ENCODE peak calls at places on chromosomes 12 and 14, in eight cellular contexts. A, V, E, H, T, J, Y and N are unnamed samples.

GRCh38 chr12:25789520-25789919 is 169.0 kb upstream of the RASSF8 start:
- DNase-seq in A (no peak), V (no peak), E (no peak), H (no peak), T (no peak), J (no peak), Y (no peak), N (no peak)

GRCh38 chr14:63342381-63342780 is 23.6 kb upstream of the GPHB5 start:
- DNase-seq in A (no peak), V (peak), E (no peak), H (no peak), T (no peak), J (no peak), Y (no peak), N (no peak)

GRCh38 chr12:131452444-131452860 is 258.4 kb upstream of the SFSWAP start:
- DNase-seq in A (peak), V (no peak), E (no peak), H (peak), T (peak), J (peak), Y (peak), N (no peak)

GRCh38 chr12:32454075-32454474 is 54.7 kb downstream of the FGD4 start:
- DNase-seq in A (no peak), V (peak), E (no peak), H (no peak), T (no peak), J (no peak), Y (peak), N (no peak)

GRCh38 chr14:32706672-32707071 is 232.0 kb upstream of the NPAS3 start:
- DNase-seq in A (no peak), V (no peak), E (no peak), H (peak), T (no peak), J (no peak), Y (no peak), N (no peak)

GRCh38 chr14:76537912-76538647 is 162.1 kb downstream of the ESRRB start:
- DNase-seq in A (no peak), V (no peak), E (no peak), H (no peak), T (no peak), J (no peak), Y (no peak), N (no peak)

GRCh38 chr14:50835280-50835679 is 4.3 kb upstream of the NIN start:
- DNase-seq in A (peak), V (peak), E (no peak), H (peak), T (no peak), J (peak), Y (no peak), N (no peak)

GRCh38 chr14:55221186-55221585 is 29.8 kb upstream of the DLGAP5 start:
- DNase-seq in A (no peak), V (peak), E (no peak), H (no peak), T (no peak), J (no peak), Y (no peak), N (no peak)

GRCh38 chr12:15253990-15254389 is 32.8 kb upstream of the RERG start:
- DNase-seq in A (no peak), V (no peak), E (no peak), H (no peak), T (no peak), J (no peak), Y (no peak), N (no peak)

GRCh38 chr14:58660407-58660806 is 22.6 kb downstream of the DACT1 start:
- DNase-seq in A (no peak), V (no peak), E (no peak), H (no peak), T (no peak), J (no peak), Y (no peak), N (no peak)

GRCh38 chr14:75428230-75429104 is 645 bp downstream of the JDP2 start:
- DNase-seq in A (peak), V (peak), E (peak), H (peak), T (no peak), J (peak), Y (peak), N (no peak)

GRCh38 chr12:132432721-132433577 is 57.0 kb upstream of the FBRSL1 start:
- DNase-seq in A (no peak), V (peak), E (no peak), H (no peak), T (no peak), J (no peak), Y (no peak), N (no peak)

GRCh38 chr12:95648990-95649791 is 97.9 kb upstream of the USP44 start:
- DNase-seq in A (no peak), V (peak), E (no peak), H (no peak), T (no peak), J (no peak), Y (peak), N (no peak)

GRCh38 chr12:66633676-66634075 is 45.2 kb downstream of the GRIP1 start:
- DNase-seq in A (no peak), V (peak), E (no peak), H (no peak), T (no peak), J (no peak), Y (no peak), N (no peak)

GRCh38 chr12:113926792-113927191 is 39.3 kb downstream of the RBM19 start:
- DNase-seq in A (peak), V (no peak), E (no peak), H (peak), T (peak), J (no peak), Y (no peak), N (no peak)

GRCh38 chr14:56294125-56294524 is 175.9 kb downstream of the PELI2 start:
- DNase-seq in A (no peak), V (no peak), E (no peak), H (peak), T (no peak), J (peak), Y (no peak), N (no peak)

GRCh38 chr12:75390156-75390898 is 562 bp upstream of the GLIPR1L2 start:
- DNase-seq in A (no peak), V (no peak), E (no peak), H (no peak), T (no peak), J (no peak), Y (no peak), N (no peak)

GRCh38 chr12:46073321-46073720 is 82.9 kb upstream of the SCAF11 start:
- DNase-seq in A (no peak), V (peak), E (no peak), H (no peak), T (no peak), J (no peak), Y (no peak), N (no peak)

GRCh38 chr14:35539969-35540368 is 6.0 kb downstream of the INSM2 start:
- DNase-seq in A (peak), V (no peak), E (no peak), H (peak), T (peak), J (no peak), Y (no peak), N (no peak)

GRCh38 chr12:4909734-4910501 is at the start of gene KCNA1:
- DNase-seq in A (peak), V (peak), E (no peak), H (no peak), T (peak), J (no peak), Y (no peak), N (no peak)

GRCh38 chr12:4911316-4911994 is 1.8 kb downstream of the KCNA1 start:
- DNase-seq in A (no peak), V (no peak), E (no peak), H (no peak), T (no peak), J (no peak), Y (no peak), N (no peak)

GRCh38 chr12:4910502-4911315 is 1.0 kb downstream of the KCNA1 start:
- DNase-seq in A (peak), V (peak), E (no peak), H (peak), T (peak), J (no peak), Y (no peak), N (no peak)

GRCh38 chr12:4909397-4909733 is 340 bp upstream of the KCNA1 start:
- DNase-seq in A (peak), V (no peak), E (no peak), H (no peak), T (peak), J (no peak), Y (no peak), N (no peak)

DNA sequence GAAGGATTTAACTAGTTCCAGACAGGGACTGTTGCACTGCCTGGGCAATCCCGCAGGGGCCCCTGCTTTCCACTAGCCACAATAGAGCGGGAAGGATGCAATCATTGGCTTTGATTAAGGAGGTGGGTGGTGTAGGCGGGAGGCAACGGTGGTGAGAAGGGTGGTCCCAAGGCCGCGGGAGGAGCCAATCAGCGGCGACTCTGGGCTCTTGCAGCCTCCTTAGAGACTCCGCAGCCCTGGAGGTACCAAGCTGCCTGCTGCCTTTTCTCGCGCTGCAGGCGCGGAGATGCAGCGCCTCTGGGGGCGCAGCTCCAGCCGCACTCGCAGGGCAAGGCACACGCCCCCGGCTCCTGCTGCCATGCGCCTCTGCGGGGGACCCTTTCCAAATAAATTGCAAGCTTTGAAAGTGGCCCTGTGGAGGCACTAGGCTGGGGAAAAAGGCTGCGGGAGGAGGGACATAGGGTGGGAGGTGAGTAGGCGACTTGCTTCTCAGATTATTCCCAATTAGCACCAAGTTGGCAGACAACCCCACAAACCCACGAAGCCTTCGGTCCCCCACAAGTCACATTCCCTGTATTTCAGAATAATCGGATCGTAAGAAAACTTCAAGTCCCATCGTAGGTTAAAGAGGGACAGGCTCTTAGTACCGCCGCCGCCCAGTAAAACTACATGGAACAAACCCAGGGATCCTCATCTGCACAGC is 860 bp upstream of the KCNA1 start:
- DNase-seq in A (peak), V (no peak), E (no peak), H (peak), T (peak), J (no peak), Y (no peak), N (no peak)
- TF ChIP-seq CTCF in A (peak), V (no peak), E (no peak), H (peak), T (peak), J (peak), Y (no peak), N (peak)

DNA sequence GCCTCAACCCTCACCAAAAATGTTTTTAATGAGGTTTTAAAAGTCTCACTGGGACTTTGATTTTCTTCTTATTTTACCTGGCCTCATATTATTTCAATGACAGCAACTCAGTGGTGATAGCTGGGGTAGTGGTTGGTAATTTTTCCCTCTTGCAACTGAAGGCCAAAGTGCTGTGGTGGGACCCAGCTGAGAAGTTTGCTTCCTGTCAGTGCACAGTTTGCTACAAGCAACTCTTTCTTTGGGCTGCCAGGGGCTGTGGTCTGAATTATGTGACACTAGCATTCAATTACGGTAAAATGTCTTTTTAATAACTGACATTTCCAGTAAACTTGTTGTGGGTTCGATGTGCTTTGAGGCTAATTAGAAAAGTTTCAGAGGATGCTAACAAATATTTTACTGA is 65.3 kb downstream of the IFNG start:
- DNase-seq in A (no peak), V (no peak), E (no peak), H (no peak), T (no peak), J (no peak), Y (no peak), N (no peak)
- TF ChIP-seq CTCF in A (no peak), V (no peak), E (no peak), H (no peak), T (no peak), J (no peak), Y (no peak), N (no peak)

DNA sequence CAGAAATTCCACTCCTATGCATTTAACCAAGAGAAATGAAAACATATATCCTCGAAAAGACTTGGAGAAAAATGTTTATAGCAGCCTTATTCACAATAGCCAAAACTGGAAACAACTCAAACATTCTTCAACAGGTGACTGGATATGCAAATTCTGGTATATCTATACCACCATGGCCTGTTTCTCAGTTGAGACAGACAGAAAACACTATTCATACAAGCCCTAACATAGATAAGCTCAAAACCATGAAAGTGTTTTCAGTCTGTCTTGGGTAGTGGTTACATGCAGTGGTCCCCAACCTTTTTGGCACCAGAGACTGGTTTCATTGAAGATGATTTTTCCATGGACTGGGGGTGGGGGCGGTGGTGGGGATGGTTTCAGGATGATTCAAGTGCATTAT is 83.8 kb downstream of the SRGAP1 start:
- DNase-seq in A (no peak), V (no peak), E (no peak), H (peak), T (no peak), J (no peak), Y (no peak), N (no peak)
- TF ChIP-seq CTCF in A (no peak), V (no peak), E (no peak), H (no peak), T (no peak), J (no peak), Y (no peak), N (no peak)

GRCh38 chr14:91060472-91061308 is at the start of gene RPS6KA5:
- DNase-seq in A (peak), V (peak), E (peak), H (peak), T (peak), J (peak), Y (peak), N (peak)
- TF ChIP-seq CTCF in A (no peak), V (no peak), E (peak), H (no peak), T (no peak), J (no peak), Y (no peak), N (peak)

DNA sequence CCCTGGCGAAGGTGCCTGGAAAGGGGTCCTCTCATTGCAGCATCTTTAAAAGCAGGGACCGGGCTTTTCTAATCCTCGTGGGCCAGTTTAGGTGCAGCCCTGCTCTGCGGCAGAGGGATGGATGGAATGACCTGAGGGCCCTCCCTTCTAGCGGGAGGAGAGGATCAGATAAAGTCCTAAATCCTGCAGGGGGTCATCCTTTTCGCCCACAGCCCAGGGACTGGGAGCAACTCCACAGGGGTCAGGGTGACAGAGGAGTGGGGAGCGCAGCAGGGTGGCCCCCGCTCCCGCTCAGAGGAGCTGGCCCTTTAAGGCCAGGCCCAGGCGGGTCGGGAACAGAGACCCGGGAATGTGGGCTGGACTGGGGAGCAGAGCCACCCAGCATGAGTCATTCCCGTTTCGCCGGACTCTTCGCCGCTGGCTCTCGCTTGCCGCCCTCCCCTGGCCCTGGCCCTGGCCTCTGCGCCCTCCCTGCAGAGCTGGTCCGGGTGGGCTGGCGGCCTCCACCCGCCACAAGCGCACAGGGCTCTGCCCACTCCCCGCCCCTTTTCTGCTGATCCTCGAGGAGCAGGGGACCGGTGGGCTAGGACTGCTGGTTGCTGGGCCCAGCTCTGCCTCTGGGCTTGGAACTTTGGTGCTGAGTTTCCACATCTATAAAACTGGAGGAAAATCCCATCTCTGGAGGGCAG is 92.9 kb downstream of the NINJ2 start:
- DNase-seq in A (no peak), V (peak), E (peak), H (no peak), T (no peak), J (no peak), Y (peak), N (no peak)
- TF ChIP-seq CTCF in A (no peak), V (no peak), E (no peak), H (no peak), T (no peak), J (no peak), Y (no peak), N (no peak)

GRCh38 chr12:58176296-58176869 is 235.0 kb downstream of the ATP23 start:
- DNase-seq in A (no peak), V (peak), E (no peak), H (peak), T (no peak), J (peak), Y (peak), N (no peak)
- TF ChIP-seq CTCF in A (peak), V (peak), E (peak), H (peak), T (peak), J (peak), Y (peak), N (peak)

GRCh38 chr14:96944297-96944696 is 147.1 kb downstream of the VRK1 start:
- DNase-seq in A (no peak), V (no peak), E (no peak), H (no peak), T (no peak), J (no peak), Y (no peak), N (no peak)

GRCh38 chr14:96940009-96940408 is 142.8 kb downstream of the VRK1 start:
- DNase-seq in A (no peak), V (no peak), E (no peak), H (peak), T (no peak), J (no peak), Y (no peak), N (no peak)

GRCh38 chr14:96934961-96935360 is 137.8 kb downstream of the VRK1 start:
- DNase-seq in A (no peak), V (no peak), E (no peak), H (no peak), T (no peak), J (no peak), Y (no peak), N (no peak)

GRCh38 chr14:96938946-96939345 is 141.8 kb downstream of the VRK1 start:
- DNase-seq in A (peak), V (no peak), E (no peak), H (peak), T (no peak), J (no peak), Y (no peak), N (no peak)
- TF ChIP-seq CTCF in A (peak), V (peak), E (peak), H (peak), T (peak), J (peak), Y (no peak), N (peak)

GRCh38 chr12:126051611-126052107 is 986.4 kb downstream of the AACS start:
- DNase-seq in A (no peak), V (peak), E (no peak), H (no peak), T (no peak), J (no peak), Y (no peak), N (no peak)
- TF ChIP-seq CTCF in A (no peak), V (no peak), E (no peak), H (no peak), T (no peak), J (no peak), Y (no peak), N (no peak)

GRCh38 chr14:68718033-68718725 is 74.7 kb downstream of the ZFP36L1 start:
- DNase-seq in A (no peak), V (no peak), E (no peak), H (peak), T (no peak), J (peak), Y (peak), N (no peak)
- TF ChIP-seq CTCF in A (no peak), V (peak), E (peak), H (peak), T (no peak), J (peak), Y (peak), N (peak)

GRCh38 chr12:119283315-119283714 is 51.2 kb upstream of the CCDC60 start:
- DNase-seq in A (no peak), V (no peak), E (no peak), H (no peak), T (no peak), J (no peak), Y (no peak), N (no peak)
- TF ChIP-seq CTCF in A (no peak), V (no peak), E (no peak), H (no peak), T (no peak), J (no peak), Y (no peak), N (no peak)